ENCODE peak calls at places on chromosomes 12 and 14, in seven cellular contexts. D, L, W, S, J, P and K are unnamed samples.

GRCh38 chr12:28378749-28379148 is 188.5 kb downstream of the CCDC91 start:
- DNase-seq in S (no peak), J (no peak), P (no peak), L (no peak), D (peak; percentile 5), W (no peak), K (no peak)

GRCh38 chr14:51394391-51394790 is 154.3 kb downstream of the TMX1 start:
- DNase-seq in P (no peak), S (no peak), L (no peak), W (no peak), D (no peak), J (no peak), K (no peak)

GRCh38 chr12:66279127-66279712 is 23.1 kb upstream of the HELB start:
- DNase-seq in S (no peak), D (no peak), P (peak; percentile 40), L (peak; percentile 21), W (no peak), J (no peak), K (no peak)

GRCh38 chr12:32120419-32120818 is 13.8 kb downstream of the BICD1 start:
- DNase-seq in W (no peak), S (no peak), D (peak; percentile 61), L (no peak), J (no peak), P (no peak), K (no peak)

GRCh38 chr14:54577977-54578376 is 11.0 kb downstream of the SAMD4A start:
- DNase-seq in J (no peak), W (no peak), S (no peak), D (no peak), L (no peak), P (no peak), K (no peak)

GRCh38 chr14:65847065-65847847 is 434.7 kb downstream of the FUT8 start:
- DNase-seq in J (no peak), P (no peak), L (no peak), D (peak; percentile 75), W (peak; percentile 50), S (no peak), K (no peak)

GRCh38 chr14:72902802-72903530 is 9.1 kb upstream of the DPF3 start:
- DNase-seq in S (no peak), P (no peak), J (no peak), L (no peak), W (no peak), D (no peak), K (no peak)

GRCh38 chr14:96146131-96146771 is 58.4 kb upstream of the BDKRB2 start:
- DNase-seq in D (no peak), P (no peak), L (no peak), W (no peak), J (no peak), S (no peak), K (no peak)

GRCh38 chr12:64400041-64400440 is 4.2 kb upstream of the XPOT start:
- DNase-seq in J (no peak), W (no peak), P (no peak), L (no peak), D (no peak), S (no peak), K (no peak)

GRCh38 chr12:4809449-4810218 is 89.4 kb downstream of the GALNT8 start:
- DNase-seq in D (no peak), W (no peak), S (no peak), P (peak; percentile 75), L (no peak), J (peak; percentile 59), K (no peak)

GRCh38 chr12:94143444-94143843 is 4.9 kb upstream of the PLXNC1 start:
- DNase-seq in D (no peak), S (no peak), W (no peak), J (no peak), L (no peak), P (no peak), K (no peak)

GRCh38 chr14:100593751-100594624 is 6.8 kb upstream of the BEGAIN start:
- DNase-seq in D (no peak), P (no peak), J (peak; percentile 46), W (no peak), L (no peak), S (no peak), K (no peak)

GRCh38 chr14:64700894-64701293 is 3.3 kb upstream of the PLEKHG3 start:
- DNase-seq in P (no peak), S (no peak), W (no peak), D (no peak), L (no peak), J (no peak), K (no peak)

GRCh38 chr12:8508912-8509841 is 4.1 kb upstream of the CLEC4D start:
- DNase-seq in D (peak; percentile 17), L (no peak), S (no peak), P (no peak), W (no peak), J (no peak), K (no peak)

GRCh38 chr14:82604819-82605218 is 1071.2 kb upstream of the SEL1L start:
- DNase-seq in D (no peak), L (no peak), J (no peak), S (no peak), P (no peak), W (no peak), K (no peak)

GRCh38 chr12:10783252-10783651 is 19.2 kb downstream of the TAS2R7 start:
- DNase-seq in D (no peak), S (no peak), J (no peak), W (no peak), L (no peak), P (no peak), K (no peak)

GRCh38 chr14:45089813-45090212 is 5.9 kb downstream of the PRPF39 start:
- DNase-seq in W (no peak), L (peak; percentile 66), J (no peak), S (no peak), D (peak; percentile 70), P (no peak), K (no peak)

GRCh38 chr14:61219256-61219655 is 61.9 kb downstream of the TMEM30B start:
- DNase-seq in W (no peak), S (no peak), P (no peak), L (no peak), J (no peak), D (no peak), K (no peak)

GRCh38 chr14:23167006-23167847 is 16.2 kb downstream of the SLC7A8 start:
- DNase-seq in J (no peak), P (no peak), D (no peak), L (no peak), W (no peak), S (no peak), K (no peak)

GRCh38 chr12:18320976-18321375 is 59.7 kb downstream of the PIK3C2G start:
- DNase-seq in L (no peak), D (no peak), J (no peak), P (no peak), S (no peak), W (no peak), K (no peak)

DNA sequence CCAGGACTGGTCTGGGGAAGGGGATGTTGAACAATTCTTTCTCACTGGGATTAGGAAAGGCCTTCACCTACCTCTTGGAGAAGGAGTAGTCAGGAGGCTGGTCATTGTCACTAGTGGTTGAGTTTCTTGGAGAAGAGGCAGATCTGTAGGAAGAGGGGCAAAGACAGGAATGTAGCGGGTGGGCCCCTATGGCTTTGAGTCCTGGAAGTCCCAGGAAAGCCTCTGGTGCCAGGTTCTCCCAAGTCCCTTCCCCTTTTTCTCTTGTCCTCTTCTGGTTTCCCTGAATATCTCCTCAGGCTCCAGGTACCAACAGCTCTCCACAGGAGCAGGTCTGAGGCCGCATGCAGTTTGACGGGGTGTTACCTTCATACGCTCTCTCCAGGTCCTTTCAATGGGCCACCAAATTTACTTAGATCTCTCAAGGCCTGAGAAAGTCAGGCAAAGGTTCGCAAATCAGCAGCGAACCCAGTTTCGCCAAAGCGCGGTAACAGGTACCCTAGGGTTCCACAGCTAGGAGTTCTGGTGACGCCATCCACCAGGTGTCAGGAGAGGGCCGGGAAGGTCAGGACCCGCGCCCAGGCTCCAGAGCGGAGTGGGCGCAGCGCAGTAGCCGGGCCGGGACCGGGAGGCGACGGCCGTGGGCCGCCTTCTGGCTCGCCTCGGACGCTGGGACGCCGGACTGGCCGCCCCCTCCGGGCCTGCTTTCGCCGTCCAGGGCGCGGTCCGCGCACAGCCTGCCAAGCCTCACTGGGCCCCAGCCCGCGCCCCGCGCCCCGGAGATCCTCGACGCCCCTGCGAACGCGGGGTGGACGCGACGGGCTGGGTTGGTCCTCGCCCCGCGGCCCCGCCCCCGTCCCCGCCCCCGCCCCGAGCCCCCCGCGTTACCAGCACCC is 795 bp downstream of the SMAGP start:
- DNase-seq in W (peak; percentile 47), P (peak; percentile 75), S (peak; percentile 54), D (peak; percentile 44), L (peak; percentile 56), J (peak; percentile 82), K (no peak)
- TF ChIP-seq CTCF in W (peak; percentile 27), P (peak; percentile 44), S (no peak), D (peak; percentile 28), L (peak; percentile 28), J (no peak), K (no peak)

DNA sequence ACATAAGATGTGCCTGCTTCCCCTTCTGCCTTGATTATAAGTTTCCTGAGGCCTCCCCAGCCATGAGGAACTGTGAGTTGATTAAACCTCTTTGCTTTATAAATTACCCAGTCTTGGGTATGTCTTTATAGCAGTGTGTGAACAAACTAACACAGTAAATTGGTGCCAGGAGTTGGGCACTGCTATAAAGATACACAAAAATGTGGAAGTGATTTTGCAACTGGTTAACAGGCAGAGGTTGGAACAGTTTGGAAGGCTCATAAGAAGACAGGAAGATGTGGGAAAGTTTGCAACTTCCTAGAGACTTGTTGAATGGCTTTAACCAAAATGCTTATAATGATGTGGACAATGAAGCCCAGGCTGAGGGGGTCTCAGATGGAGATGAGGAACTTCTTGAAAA is 264.1 kb downstream of the DACT1 start:
- DNase-seq in S (no peak), P (no peak), J (no peak), L (no peak), W (no peak), D (no peak), K (no peak)
- TF ChIP-seq CTCF in S (no peak), P (no peak), J (no peak), L (no peak), W (no peak), D (no peak), K (no peak)

DNA sequence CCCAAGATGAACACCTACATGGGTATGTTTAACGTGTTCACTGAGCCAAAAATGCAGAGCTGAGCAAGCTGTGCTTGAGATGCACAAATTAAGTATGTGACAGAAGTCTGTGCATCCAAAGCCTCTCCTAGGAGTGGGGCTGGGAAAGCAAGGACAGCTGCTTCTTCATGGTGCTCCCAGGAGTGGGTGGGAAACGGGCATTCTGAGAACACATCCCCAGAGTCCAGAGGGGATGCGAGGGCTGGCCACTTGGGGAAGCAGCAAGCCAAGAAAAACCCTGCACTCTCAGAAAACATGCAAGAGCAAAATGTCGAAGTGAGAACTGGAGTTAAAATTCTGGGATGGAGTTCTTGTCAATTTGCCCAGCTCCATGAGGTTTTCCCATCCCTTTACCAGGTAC is 414.3 kb downstream of the BCAT1 start:
- DNase-seq in W (no peak), L (no peak), P (no peak), J (no peak), D (no peak), S (no peak), K (no peak)
- TF ChIP-seq CTCF in W (no peak), L (no peak), P (no peak), J (no peak), D (no peak), S (no peak), K (no peak)

DNA sequence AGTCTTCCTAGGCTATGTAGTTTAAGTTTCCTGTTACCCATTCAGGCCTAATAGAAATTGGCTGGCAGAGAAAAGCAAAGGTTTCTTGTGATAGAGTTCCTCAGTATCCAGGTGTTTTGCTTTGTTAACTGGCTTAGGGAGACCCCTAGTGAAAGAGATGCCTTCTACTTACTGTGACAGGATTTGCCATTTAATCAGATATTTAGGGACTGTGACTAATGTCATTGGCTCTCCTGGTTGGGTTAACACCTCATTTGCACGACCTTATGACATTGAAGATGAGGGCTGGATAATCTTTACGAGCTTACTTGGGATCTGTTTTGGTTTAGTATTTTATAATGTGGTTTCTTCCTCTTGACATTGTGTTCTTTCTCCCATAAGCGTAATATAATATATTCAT is 5.8 kb downstream of the MON2 start:
- DNase-seq in L (no peak), J (no peak), D (no peak), W (no peak), P (no peak), S (no peak), K (no peak)
- TF ChIP-seq CTCF in L (no peak), J (no peak), D (no peak), W (no peak), P (no peak), S (no peak), K (no peak)